ENCODE peak calls at places on chromosomes 13 and 19, in eight cellular contexts. D, M, L, N, Q, P, R and H are unnamed samples.

GRCh38 chr13:25752957-25753540 is 298.8 kb downstream of the SHISA2 start:
- DNase-seq in D (peak; percentile 43), M (peak; percentile 68), L (no peak), N (peak; percentile 36), Q (peak; percentile 43), P (no peak), R (peak; percentile 62), H (peak; percentile 44)

GRCh38 chr13:26074706-26075105 is 22.9 kb upstream of the SHISA2 start:
- DNase-seq in D (no peak), M (no peak), L (no peak), N (peak; percentile 14), Q (no peak), P (no peak), R (no peak), H (no peak)

GRCh38 chr13:113220877-113221276 is 11.5 kb downstream of the CUL4A start:
- DNase-seq in D (no peak), M (no peak), L (peak; percentile 48), N (no peak), Q (no peak), P (no peak), R (peak; percentile 72), H (peak; percentile 54)

GRCh38 chr13:50805805-50806204 is 37.7 kb downstream of the DLEU7 start:
- DNase-seq in D (no peak), M (no peak), L (peak; percentile 11), N (peak; percentile 1), Q (no peak), P (no peak), R (no peak), H (no peak)

GRCh38 chr13:64305246-64305645 is 2889.6 kb upstream of the PCDH20 start:
- DNase-seq in D (no peak), M (no peak), L (no peak), N (peak; percentile 58), Q (no peak), P (no peak), R (no peak), H (no peak)

GRCh38 chr19:56223481-56223880 is 21.4 kb downstream of the ZSCAN5C start:
- DNase-seq in D (no peak), M (no peak), L (no peak), N (no peak), Q (no peak), P (no peak), R (no peak), H (no peak)

GRCh38 chr13:34523401-34523800 is 418.7 kb upstream of the NBEA start:
- DNase-seq in D (no peak), M (no peak), L (no peak), N (no peak), Q (no peak), P (no peak), R (no peak), H (no peak)

GRCh38 chr13:99805361-99805760 is 166.2 kb downstream of the ZIC5 start:
- DNase-seq in D (no peak), M (no peak), L (peak; percentile 69), N (no peak), Q (no peak), P (peak; percentile 26), R (no peak), H (no peak)

GRCh38 chr19:13796301-13797057 is 1.2 kb downstream of the ZSWIM4 start:
- DNase-seq in D (peak; percentile 61), M (peak; percentile 94), L (peak; percentile 66), N (peak; percentile 98), Q (peak; percentile 78), P (no peak), R (peak; percentile 79), H (peak; percentile 76)

GRCh38 chr13:113742445-113743120 is 16.4 kb upstream of the TMEM255B start:
- DNase-seq in D (no peak), M (no peak), L (no peak), N (no peak), Q (no peak), P (no peak), R (no peak), H (no peak)

GRCh38 chr13:99847318-99847750 is 124.2 kb downstream of the ZIC5 start:
- DNase-seq in D (no peak), M (no peak), L (no peak), N (no peak), Q (no peak), P (no peak), R (no peak), H (no peak)

GRCh38 chr19:46411088-46412033 is 2.0 kb downstream of the CCDC8 start:
- DNase-seq in D (no peak), M (no peak), L (no peak), N (no peak), Q (no peak), P (no peak), R (no peak), H (no peak)

GRCh38 chr13:94598281-94598680 is 2.3 kb upstream of the TGDS start:
- DNase-seq in D (no peak), M (no peak), L (no peak), N (peak; percentile 21), Q (no peak), P (no peak), R (no peak), H (no peak)

GRCh38 chr13:92769064-92769463 is 457.5 kb upstream of the GPC6 start:
- DNase-seq in D (no peak), M (no peak), L (no peak), N (peak; percentile 4), Q (no peak), P (no peak), R (no peak), H (no peak)

GRCh38 chr13:40916207-40916998 is 102.7 kb downstream of the ELF1 start:
- DNase-seq in D (no peak), M (no peak), L (no peak), N (peak; percentile 21), Q (no peak), P (no peak), R (no peak), H (no peak)

DNA sequence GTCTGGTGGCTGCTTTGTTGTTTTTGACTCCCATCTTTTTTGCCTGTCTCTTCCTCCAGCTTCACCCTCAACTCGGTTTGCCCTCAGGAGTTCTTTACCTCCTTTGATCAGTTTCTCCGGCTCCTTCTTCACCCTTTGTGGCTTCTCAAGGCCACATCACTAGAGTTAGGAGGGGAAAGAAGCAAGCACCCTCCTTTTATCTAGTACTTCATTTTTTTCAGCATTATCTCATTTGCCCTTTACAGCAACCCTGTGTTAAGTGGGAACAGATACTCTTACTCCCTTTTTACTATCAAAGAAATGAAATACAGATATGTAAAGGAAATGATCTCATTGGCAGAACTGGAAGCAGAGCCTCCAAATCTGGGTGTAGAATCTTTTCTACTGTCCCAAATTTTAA is 26.9 kb downstream of the RAP2A start:
- DNase-seq in D (no peak), M (no peak), L (no peak), N (no peak), Q (no peak), P (no peak), R (no peak), H (no peak)
- H3K4me1 ChIP-seq in D (peaks cover 15% of the 10 kb centered on the region), M (peaks cover 16% of the 10 kb centered on the region), L (peaks cover 2% of the 10 kb centered on the region), N (peaks cover 3% of the 10 kb centered on the region), Q (no peaks in the 10 kb centered on the region), P (no peaks in the 10 kb centered on the region), R (peaks cover 29% of the 10 kb centered on the region), H (peaks cover 39% of the 10 kb centered on the region)

DNA sequence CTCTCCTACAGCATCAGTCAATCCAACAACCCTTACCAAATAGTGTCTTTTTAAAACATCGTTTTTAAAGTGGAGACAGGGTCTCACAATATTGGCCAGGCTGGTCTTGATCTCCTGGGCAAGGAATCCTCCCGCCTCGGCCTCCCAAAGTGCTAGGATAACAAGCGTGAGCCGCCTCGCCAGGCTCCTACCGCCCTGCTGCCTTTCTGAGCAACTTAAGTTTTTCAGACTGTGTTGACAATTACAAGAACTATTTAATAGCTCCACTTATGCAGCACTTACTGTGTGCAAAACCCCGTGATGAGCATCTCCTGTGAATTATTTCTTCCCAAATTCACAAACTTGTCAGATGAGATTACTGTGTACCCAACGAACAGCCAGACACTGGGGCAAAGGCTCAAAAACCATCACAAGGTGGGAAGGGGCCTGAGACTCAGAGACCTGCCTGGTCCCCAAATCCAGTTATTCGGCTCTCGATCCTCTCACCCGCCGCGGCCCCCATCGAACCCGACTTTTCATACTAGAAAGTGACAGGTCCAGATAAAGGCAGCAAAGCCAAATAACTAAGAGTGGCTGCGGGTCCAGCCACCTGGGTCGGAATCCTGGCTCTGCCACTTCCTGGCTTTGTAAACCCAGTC is 581 bp downstream of the RPL18 start:
- DNase-seq in D (no peak), M (peak; percentile 67), L (no peak), N (no peak), Q (no peak), P (no peak), R (peak; percentile 38), H (no peak)
- H3K4me1 ChIP-seq in D (peaks cover 72% of the 10 kb centered on the region), M (peaks cover 36% of the 10 kb centered on the region), L (peaks cover 49% of the 10 kb centered on the region), N (peaks cover 11% of the 10 kb centered on the region), Q (peaks cover 45% of the 10 kb centered on the region), P (peaks cover 13% of the 10 kb centered on the region), R (peaks cover 37% of the 10 kb centered on the region), H (peaks cover 75% of the 10 kb centered on the region)

GRCh38 chr19:35205733-35206323 is 22.7 kb downstream of the FAM187B start:
- DNase-seq in D (no peak), M (no peak), L (no peak), N (no peak), Q (no peak), P (no peak), R (no peak), H (no peak)

GRCh38 chr19:35208121-35208520 is 20.4 kb downstream of the FAM187B start:
- DNase-seq in D (no peak), M (no peak), L (no peak), N (no peak), Q (no peak), P (no peak), R (no peak), H (no peak)

GRCh38 chr19:35206379-35206778 is 22.2 kb downstream of the FAM187B start:
- DNase-seq in D (no peak), M (no peak), L (no peak), N (no peak), Q (no peak), P (no peak), R (no peak), H (no peak)

GRCh38 chr19:35206855-35207254 is 21.7 kb downstream of the FAM187B start:
- DNase-seq in D (no peak), M (no peak), L (no peak), N (no peak), Q (no peak), P (no peak), R (no peak), H (no peak)

GRCh38 chr19:35207391-35207871 is 21.1 kb downstream of the FAM187B start:
- DNase-seq in D (no peak), M (no peak), L (no peak), N (no peak), Q (no peak), P (no peak), R (no peak), H (no peak)
- H3K4me1 ChIP-seq in D (no peaks in the 10 kb centered on the region), M (no peaks in the 10 kb centered on the region), L (peaks cover 12% of the 10 kb centered on the region), N (no peaks in the 10 kb centered on the region), Q (peaks cover 11% of the 10 kb centered on the region), P (peaks cover 6% of the 10 kb centered on the region), R (peaks cover 13% of the 10 kb centered on the region), H (peaks cover 8% of the 10 kb centered on the region)

GRCh38 chr19:3672575-3672948 is 27.7 kb downstream of the PIP5K1C start:
- DNase-seq in D (no peak), M (no peak), L (no peak), N (no peak), Q (no peak), P (no peak), R (no peak), H (no peak)
- H3K4me1 ChIP-seq in D (peaks cover 50% of the 10 kb centered on the region), M (peaks cover 50% of the 10 kb centered on the region), L (peaks cover 39% of the 10 kb centered on the region), N (peaks cover 27% of the 10 kb centered on the region), Q (peaks cover 6% of the 10 kb centered on the region), P (peaks cover 47% of the 10 kb centered on the region), R (peaks cover 56% of the 10 kb centered on the region), H (peaks cover 74% of the 10 kb centered on the region)